ENCODE peak calls at places on chromosomes 5 and 9, in eight cellular contexts. I is CD8-positive, alpha-beta memory T cell; W is ovary; P is effector memory CD4-positive, alpha-beta T cell; Z is GM23248; E is HepG2; V is HFF-Myc; M is fibroblast of mammary gland. R is an unnamed sample.

GRCh38 chr5:117645400-117645799 is 1070.8 kb upstream of the SEMA6A start:
- DNase-seq in P (no peak), Z (no peak), W (no peak), I (no peak), V (no peak), E (no peak), M (no peak), R (no peak)

GRCh38 chr9:91084896-91085295 is 276.8 kb downstream of the AUH start:
- DNase-seq in W (no peak), M (no peak), P (no peak), E (no peak), Z (no peak), V (no peak), I (no peak), R (no peak)

GRCh38 chr5:164191240-164191639 is 685.8 kb downstream of the MAT2B start:
- DNase-seq in W (no peak), M (peak), I (no peak), V (no peak), Z (no peak), P (no peak), E (peak), R (no peak)

GRCh38 chr9:128162215-128163026 is 2.4 kb downstream of the BBLN start:
- DNase-seq in I (no peak), Z (peak), E (no peak), V (no peak), M (peak), W (peak), P (no peak), R (peak)

GRCh38 chr5:78649816-78650561 is 1.4 kb upstream of the LHFPL2 start:
- DNase-seq in P (no peak), E (peak), Z (peak), V (no peak), M (peak), I (no peak), W (no peak), R (no peak)

GRCh38 chr5:15790446-15791005 is 290.5 kb downstream of the FBXL7 start:
- DNase-seq in P (no peak), V (no peak), Z (peak), I (no peak), E (no peak), M (no peak), W (no peak), R (no peak)

GRCh38 chr5:127958421-127959011 is 125.0 kb upstream of the SLC12A2 start:
- DNase-seq in V (no peak), W (no peak), M (no peak), Z (no peak), E (peak), P (no peak), I (no peak), R (no peak)

GRCh38 chr5:45796959-45797553 is 100.9 kb upstream of the HCN1 start:
- DNase-seq in I (no peak), W (no peak), P (no peak), V (no peak), E (no peak), M (no peak), Z (no peak), R (no peak)

GRCh38 chr9:70466976-70467551 is 52.6 kb upstream of the KLF9 start:
- DNase-seq in E (no peak), V (no peak), W (no peak), M (peak), I (no peak), Z (peak), P (no peak), R (no peak)

GRCh38 chr5:40401965-40402364 is 277.8 kb upstream of the PTGER4 start:
- DNase-seq in I (peak), Z (peak), M (peak), E (no peak), P (no peak), W (no peak), V (no peak), R (no peak)

GRCh38 chr5:133363807-133364587 is 248.3 kb downstream of the FSTL4 start:
- DNase-seq in P (no peak), W (no peak), M (no peak), E (no peak), Z (no peak), I (no peak), V (no peak), R (peak)

GRCh38 chr9:129278391-129279237 is 100.6 kb upstream of the IER5L start:
- DNase-seq in Z (peak), I (no peak), M (peak), W (peak), V (no peak), E (no peak), P (no peak), R (peak)

GRCh38 chr5:84303315-84303714 is 81.4 kb downstream of the EDIL3 start:
- DNase-seq in P (no peak), I (no peak), E (no peak), W (no peak), M (peak), V (no peak), Z (peak), R (no peak)

GRCh38 chr9:81138173-81138572 is 551.2 kb downstream of the TLE1 start:
- DNase-seq in V (no peak), M (no peak), I (no peak), P (no peak), Z (no peak), W (no peak), E (no peak), R (no peak)

GRCh38 chr5:173329370-173330150 is 1.3 kb upstream of the STC2 start:
- DNase-seq in I (no peak), E (peak), M (no peak), P (no peak), W (no peak), Z (peak), V (no peak), R (no peak)

GRCh38 chr5:119347996-119348395 is 7.8 kb upstream of the TNFAIP8 start:
- DNase-seq in P (no peak), I (no peak), W (no peak), M (peak), E (no peak), V (peak), Z (peak), R (no peak)

GRCh38 chr9:136095028-136095494 is at the start of gene NACC2:
- DNase-seq in E (no peak), W (peak), P (no peak), M (peak), Z (peak), V (no peak), I (no peak), R (no peak)

GRCh38 chr5:134594797-134595457 is 37.7 kb downstream of the SAR1B start:
- DNase-seq in P (no peak), Z (no peak), I (no peak), M (no peak), E (no peak), W (no peak), V (no peak), R (no peak)

GRCh38 chr5:173745123-173745522 is 128.7 kb upstream of the BOD1 start:
- DNase-seq in P (no peak), M (no peak), Z (no peak), V (no peak), W (no peak), E (no peak), I (no peak), R (no peak)

GRCh38 chr9:115444941-115445340 is 327.0 kb upstream of the TNC start:
- DNase-seq in Z (no peak), I (no peak), W (no peak), P (no peak), V (no peak), M (peak), E (no peak), R (no peak)

GRCh38 chr9:76738402-76738801 is 25.8 kb upstream of the PCA3 start:
- DNase-seq in V (no peak), E (no peak), P (no peak), I (no peak), W (no peak), Z (no peak), M (no peak), R (no peak)

GRCh38 chr5:95901676-95902646 is 59.7 kb downstream of the ELL2 start:
- DNase-seq in M (peak), P (no peak), E (no peak), W (no peak), V (peak), I (no peak), Z (peak), R (no peak)

GRCh38 chr9:112048924-112049785 is 125.9 kb downstream of the SUSD1 start:
- DNase-seq in M (peak), E (no peak), W (no peak), Z (peak), V (no peak), I (no peak), P (no peak), R (no peak)

GRCh38 chr5:117769877-117770276 is 1195.3 kb upstream of the SEMA6A start:
- DNase-seq in M (no peak), P (no peak), Z (no peak), W (no peak), V (no peak), E (no peak), I (no peak), R (no peak)

GRCh38 chr9:36765468-36766341 is 193.0 kb downstream of the MELK start:
- DNase-seq in I (peak), P (peak), Z (peak), W (peak), M (peak), V (peak), E (peak), R (no peak)
- H3K4me3 ChIP-seq in I (peak), P (peak), Z (peak), W (peak), M (no peak), V (peak), E (peak), R (peak)

GRCh38 chr9:13719981-13720380 is 440.5 kb upstream of the MPDZ start:
- DNase-seq in E (no peak), P (no peak), I (no peak), Z (peak), W (no peak), V (no peak), M (peak), R (no peak)

GRCh38 chr9:13717356-13718057 is 438.0 kb upstream of the MPDZ start:
- DNase-seq in E (no peak), V (no peak), Z (peak), W (no peak), I (no peak), M (no peak), P (no peak), R (no peak)

GRCh38 chr9:13718539-13718938 is 439.0 kb upstream of the MPDZ start:
- DNase-seq in W (no peak), P (no peak), E (no peak), M (no peak), V (no peak), Z (peak), I (no peak), R (no peak)

GRCh38 chr9:13718086-13718485 is 438.6 kb upstream of the MPDZ start:
- DNase-seq in E (no peak), I (no peak), P (no peak), M (no peak), V (no peak), Z (peak), W (no peak), R (no peak)

GRCh38 chr9:13719410-13719809 is 439.9 kb upstream of the MPDZ start:
- DNase-seq in W (no peak), M (peak), V (no peak), I (no peak), P (no peak), Z (peak), E (no peak), R (no peak)
- H3K4me3 ChIP-seq in W (no peak), M (no peak), V (no peak), I (no peak), P (no peak), Z (no peak), E (no peak), R (no peak)

GRCh38 chr5:146040559-146040958 is 64.8 kb downstream of the PLAC8L1 start:
- DNase-seq in Z (no peak), P (no peak), W (no peak), E (no peak), V (no peak), M (no peak), I (no peak), R (no peak)
- H3K4me3 ChIP-seq in Z (no peak), P (no peak), W (no peak), E (no peak), V (no peak), M (no peak), I (no peak), R (no peak)

DNA sequence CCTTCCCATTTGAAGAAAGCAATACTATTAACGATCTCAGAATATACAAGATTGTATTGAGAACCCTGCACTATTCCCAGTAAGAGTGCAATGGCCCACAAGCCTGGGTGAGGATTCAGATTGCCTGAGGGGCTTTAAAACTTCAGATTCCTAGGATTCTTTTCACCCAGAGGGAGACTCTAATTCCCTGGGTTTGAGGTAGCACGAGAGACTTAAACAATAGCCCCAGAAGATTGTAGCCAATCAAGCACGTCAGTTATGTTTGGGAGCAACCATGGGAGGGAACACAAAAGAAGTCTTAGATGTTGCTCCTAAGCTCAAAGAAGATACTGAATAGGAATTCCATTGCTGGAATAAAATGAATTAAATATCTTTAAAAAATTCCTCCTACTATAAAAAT is 17.9 kb downstream of the MRPS27 start:
- DNase-seq in V (no peak), I (no peak), M (no peak), W (no peak), Z (no peak), E (no peak), P (no peak), R (no peak)
- H3K4me3 ChIP-seq in V (no peak), I (no peak), M (no peak), W (no peak), Z (no peak), E (no peak), P (no peak), R (no peak)

GRCh38 chr9:12973702-12974101 is 198.9 kb downstream of the LURAP1L start:
- DNase-seq in M (peak), Z (peak), I (no peak), V (no peak), E (no peak), P (no peak), W (no peak), R (no peak)
- H3K4me3 ChIP-seq in M (no peak), Z (no peak), I (no peak), V (no peak), E (no peak), P (no peak), W (no peak), R (no peak)

GRCh38 chr5:111765613-111766012 is 8.6 kb upstream of the NREP start:
- DNase-seq in W (no peak), V (no peak), Z (no peak), M (no peak), I (no peak), E (no peak), P (no peak), R (no peak)
- H3K4me3 ChIP-seq in W (no peak), V (no peak), Z (no peak), M (no peak), I (no peak), E (no peak), P (no peak), R (no peak)

DNA sequence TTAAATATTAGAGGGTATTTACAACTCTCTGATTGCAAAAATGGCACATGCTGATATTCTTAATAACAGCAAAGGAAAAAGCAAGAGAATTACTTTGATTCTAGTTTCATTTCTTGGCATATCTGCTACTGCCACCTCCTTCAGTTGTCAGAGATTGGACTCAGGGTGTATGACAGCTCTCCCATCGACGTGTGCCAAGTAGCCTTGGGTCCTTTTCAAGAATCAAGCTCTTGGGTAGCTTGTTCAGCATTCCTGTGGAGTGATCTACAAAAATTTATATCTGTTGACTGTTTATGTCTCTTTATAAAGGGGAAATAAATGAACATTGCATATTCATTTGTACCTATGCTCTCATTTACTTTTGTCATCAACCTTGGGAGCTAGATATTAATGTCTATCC is 315.6 kb downstream of the PRR16 start:
- DNase-seq in I (no peak), Z (peak), M (no peak), P (no peak), V (no peak), W (no peak), E (no peak), R (no peak)
- H3K4me3 ChIP-seq in I (no peak), Z (peak), M (no peak), P (no peak), V (peak), W (no peak), E (no peak), R (no peak)